ENCODE peak calls at places on chromosome 17, in five cellular contexts. S, P, Y, B and F are unnamed samples.

GRCh38 chr17:49992933-49993422 is 2.0 kb downstream of the DLX3 start:
- DNase-seq in S (no peak), P (no peak), Y (no peak), B (no peak), F (no peak)

GRCh38 chr17:40485851-40486512 is 15.4 kb downstream of the TNS4 start:
- DNase-seq in S (no peak), P (peak), Y (peak), B (no peak), F (peak)

GRCh38 chr17:82419471-82419995 is 1.1 kb upstream of the OGFOD3 start:
- DNase-seq in S (peak), P (no peak), Y (no peak), B (no peak), F (no peak)

GRCh38 chr17:76726766-76727718 is at the start of gene METTL23:
- DNase-seq in S (peak), P (peak), Y (peak), B (peak), F (peak)

GRCh38 chr17:1109606-1110523 is 69.9 kb downstream of the ABR start:
- DNase-seq in S (peak), P (no peak), Y (no peak), B (peak), F (peak)

GRCh38 chr17:32015245-32016013 is 8.2 kb downstream of the LRRC37B start:
- DNase-seq in S (no peak), P (peak), Y (peak), B (no peak), F (peak)

GRCh38 chr17:9367186-9367585 is 208.4 kb downstream of the STX8 start:
- DNase-seq in S (no peak), P (no peak), Y (no peak), B (no peak), F (peak)

GRCh38 chr17:75830168-75831031 is 13.8 kb downstream of the UNC13D start:
- DNase-seq in S (no peak), P (no peak), Y (peak), B (no peak), F (no peak)

GRCh38 chr17:29384901-29385300 is 5.3 kb upstream of the TAOK1 start:
- DNase-seq in S (no peak), P (peak), Y (no peak), B (no peak), F (no peak)

GRCh38 chr17:80956321-80957190 is 35.1 kb upstream of the CHMP6 start:
- DNase-seq in S (no peak), P (no peak), Y (no peak), B (peak), F (no peak)

GRCh38 chr17:21194688-21195087 is 19.3 kb downstream of the TMEM11 start:
- DNase-seq in S (no peak), P (no peak), Y (peak), B (no peak), F (no peak)

GRCh38 chr17:49760296-49760695 is 3.6 kb downstream of the FAM117A start:
- DNase-seq in S (no peak), P (no peak), Y (no peak), B (no peak), F (no peak)

GRCh38 chr17:44584498-44584897 is 27.2 kb downstream of the FZD2 start:
- DNase-seq in S (no peak), P (no peak), Y (no peak), B (no peak), F (no peak)

GRCh38 chr17:31523862-31524730 is 132.6 kb downstream of the RAB11FIP4 start:
- DNase-seq in S (no peak), P (no peak), Y (no peak), B (no peak), F (no peak)

GRCh38 chr17:71032746-71033273 is 863.5 kb downstream of the KCNJ2 start:
- DNase-seq in S (no peak), P (no peak), Y (no peak), B (no peak), F (no peak)

GRCh38 chr17:488993-489757 is 136.6 kb upstream of the RPH3AL start:
- DNase-seq in S (no peak), P (no peak), Y (no peak), B (no peak), F (peak)

GRCh38 chr17:2214887-2215615 is 88.5 kb downstream of the SMG6 start:
- DNase-seq in S (peak), P (no peak), Y (peak), B (no peak), F (no peak)

GRCh38 chr17:8680402-8680801 is 49.9 kb upstream of the MYH10 start:
- DNase-seq in S (no peak), P (no peak), Y (no peak), B (no peak), F (no peak)

GRCh38 chr17:73261952-73262675 is 434 bp upstream of the CPSF4L start:
- DNase-seq in S (no peak), P (peak), Y (no peak), B (no peak), F (peak)
- H3K4me3 ChIP-seq in S (no peak), P (no peak), Y (no peak), B (no peak), F (peak)

GRCh38 chr17:42553161-42553818 is 567 bp downstream of the HSD17B1 start:
- DNase-seq in S (no peak), P (peak), Y (no peak), B (no peak), F (no peak)
- H3K4me3 ChIP-seq in S (no peak), P (peak), Y (peak), B (peak), F (no peak)

DNA sequence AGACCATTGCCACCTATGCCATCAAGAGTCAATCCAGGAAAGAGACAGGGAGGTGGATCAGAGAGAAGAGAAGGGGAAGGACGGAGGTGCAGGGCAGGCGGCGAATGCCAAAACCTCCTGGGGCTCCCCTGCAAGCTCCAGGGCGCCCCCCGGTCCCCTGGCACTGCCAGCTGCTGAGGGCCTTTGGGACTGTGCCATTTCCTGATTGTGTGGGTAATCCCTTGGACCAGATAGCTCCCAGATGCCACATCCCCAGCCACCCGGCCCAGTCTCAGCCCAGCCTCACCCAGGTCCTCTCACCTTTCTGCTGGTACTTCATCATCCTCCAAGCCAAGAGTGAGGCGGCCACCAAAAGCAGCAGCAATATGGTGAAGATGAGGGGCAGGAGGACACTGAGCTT is 14.7 kb downstream of the CD300LF start:
- DNase-seq in S (no peak), P (no peak), Y (no peak), B (no peak), F (no peak)
- H3K4me3 ChIP-seq in S (no peak), P (no peak), Y (no peak), B (no peak), F (no peak)

GRCh38 chr17:27473748-27474609 is 17.7 kb downstream of the KSR1 start:
- DNase-seq in S (peak), P (no peak), Y (no peak), B (no peak), F (peak)
- H3K4me3 ChIP-seq in S (peak), P (no peak), Y (no peak), B (no peak), F (peak)

GRCh38 chr17:66548659-66549311 is 246.4 kb downstream of the PRKCA start:
- DNase-seq in S (no peak), P (no peak), Y (no peak), B (no peak), F (no peak)
- H3K4me3 ChIP-seq in S (no peak), P (no peak), Y (no peak), B (no peak), F (no peak)